ENCODE peak calls at places on chromosomes 12 and 14, in six cellular contexts. H, A, W, C, K and Z are unnamed samples.

GRCh38 chr12:96471368-96472040 is 17.9 kb upstream of the CFAP54 start:
- DNase-seq in A (no peak), C (no peak), H (no peak), W (no peak), K (no peak), Z (no peak)

GRCh38 chr12:5593998-5594397 is 162.1 kb downstream of the NTF3 start:
- DNase-seq in C (no peak), A (no peak), K (no peak), H (no peak), W (no peak), Z (no peak)

GRCh38 chr14:34711169-34711568 is 3.2 kb downstream of the CFL2 start:
- DNase-seq in W (no peak), H (no peak), A (no peak), C (no peak), K (peak; percentile 13), Z (no peak)

GRCh38 chr12:27841392-27841882 is 61.4 kb upstream of the MANSC4 start:
- DNase-seq in A (no peak), K (no peak), C (peak; percentile 44), W (no peak), H (no peak), Z (no peak)

GRCh38 chr12:31362115-31362758 is 36.3 kb upstream of the SINHCAF start:
- DNase-seq in H (no peak), W (peak; percentile 16), A (no peak), K (peak; percentile 58), C (no peak), Z (no peak)

GRCh38 chr12:9969673-9970072 is 1.5 kb upstream of the CLEC12A start:
- DNase-seq in H (no peak), W (no peak), K (no peak), A (no peak), C (no peak), Z (no peak)

GRCh38 chr14:66403183-66403582 is 83.0 kb upstream of the CCDC196 start:
- DNase-seq in C (no peak), K (no peak), H (no peak), W (no peak), A (peak; percentile 12), Z (no peak)

GRCh38 chr12:3177778-3178435 is 100.7 kb downstream of the TSPAN9 start:
- DNase-seq in W (no peak), H (no peak), K (no peak), A (no peak), C (no peak), Z (no peak)

GRCh38 chr12:124847113-124847512 is 16.6 kb downstream of the SCARB1 start:
- DNase-seq in H (no peak), W (no peak), C (no peak), K (no peak), A (no peak), Z (no peak)

GRCh38 chr12:107228076-107228475 is 134.7 kb upstream of the CRY1 start:
- DNase-seq in K (no peak), H (no peak), C (no peak), W (no peak), A (no peak), Z (no peak)

GRCh38 chr12:39574785-39575497 is 44.7 kb downstream of the ABCD2 start:
- DNase-seq in H (no peak), A (no peak), K (no peak), C (no peak), W (no peak), Z (no peak)

GRCh38 chr12:54282949-54283593 is 2.5 kb downstream of the HNRNPA1 start:
- DNase-seq in C (no peak), H (no peak), K (peak; percentile 43), A (no peak), W (no peak), Z (no peak)

GRCh38 chr14:93936245-93936644 is 9.1 kb downstream of the FAM181A start:
- DNase-seq in K (no peak), A (no peak), W (peak; percentile 15), C (no peak), H (no peak), Z (no peak)

GRCh38 chr12:94735985-94736384 is 85.6 kb upstream of the TMCC3 start:
- DNase-seq in H (no peak), W (no peak), K (no peak), C (no peak), A (no peak), Z (no peak)

GRCh38 chr12:109762673-109763191 is 49.1 kb downstream of the FAM222A start:
- DNase-seq in C (no peak), H (peak; percentile 36), A (no peak), K (no peak), W (no peak), Z (no peak)

GRCh38 chr12:10088955-10089354 is 9.8 kb downstream of the CLEC1A start:
- DNase-seq in H (no peak), K (no peak), A (no peak), C (no peak), W (no peak), Z (no peak)

GRCh38 chr14:45149602-45150001 is 13.9 kb downstream of the FANCM start:
- DNase-seq in H (no peak), A (no peak), W (no peak), C (no peak), K (no peak), Z (no peak)

GRCh38 chr12:11987906-11988305 is 82.8 kb upstream of the BCL2L14 start:
- DNase-seq in C (no peak), H (no peak), A (no peak), K (no peak), W (no peak), Z (no peak)

GRCh38 chr14:69713127-69713800 is 53.7 kb upstream of the SRSF5 start:
- DNase-seq in K (peak; percentile 47), A (no peak), C (no peak), W (no peak), H (no peak), Z (peak; percentile 84)

GRCh38 chr12:57474862-57475261 is 4.8 kb downstream of the ARHGAP9 start:
- DNase-seq in H (no peak), C (no peak), A (no peak), W (no peak), K (no peak), Z (no peak)
- H3K27me3 ChIP-seq in H (peaks cover 43% of the 10 kb centered on the region), C (peaks cover 21% of the 10 kb centered on the region), A (no peaks in the 10 kb centered on the region), W (peaks cover 17% of the 10 kb centered on the region), K (peaks cover 71% of the 10 kb centered on the region), Z (no peaks in the 10 kb centered on the region)

DNA sequence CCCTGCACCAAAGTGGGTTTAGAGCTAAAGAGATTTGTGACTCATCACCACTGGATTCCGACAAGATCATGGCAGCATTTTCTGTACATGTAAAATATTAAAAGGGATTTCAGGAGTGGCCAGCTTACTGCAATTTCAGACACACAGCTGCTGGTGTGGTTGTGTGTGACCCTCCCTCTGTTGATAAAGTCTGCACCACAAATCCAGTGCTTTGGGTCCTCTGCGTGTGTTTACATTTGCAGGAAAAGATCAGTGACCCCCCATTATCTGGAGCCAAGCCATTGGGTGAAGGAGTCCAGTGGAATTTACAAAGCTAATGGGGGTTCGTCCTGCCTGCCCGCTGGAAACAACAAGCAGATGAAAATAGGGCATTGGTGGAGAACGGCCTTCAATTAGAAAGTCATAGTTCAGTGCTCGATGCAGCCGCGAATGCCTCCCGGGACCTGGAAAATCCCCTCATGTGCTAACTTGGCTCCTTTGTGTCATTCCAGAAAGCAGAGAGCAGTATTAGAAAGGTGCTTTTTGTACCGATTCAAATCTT is 188.6 kb upstream of the TMEM132C start:
- DNase-seq in A (no peak), K (no peak), W (no peak), H (no peak), C (no peak), Z (no peak)
- TF ChIP-seq POLR2AphosphoS5 in A (no peak), K (no peak), W (no peak), H (no peak), C (no peak), Z (no peak)

GRCh38 chr12:100499416-100499815 is 25.8 kb downstream of the NR1H4 start:
- DNase-seq in K (no peak), W (no peak), H (no peak), A (no peak), C (no peak), Z (no peak)

GRCh38 chr12:100498141-100498540 is 24.5 kb downstream of the NR1H4 start:
- DNase-seq in K (no peak), W (no peak), A (no peak), H (no peak), C (no peak), Z (no peak)

GRCh38 chr12:100494026-100494425 is 20.4 kb downstream of the NR1H4 start:
- DNase-seq in A (no peak), H (no peak), W (no peak), C (no peak), K (no peak), Z (no peak)

GRCh38 chr12:100493371-100494012 is 19.8 kb downstream of the NR1H4 start:
- DNase-seq in K (peak; percentile 47), C (no peak), H (no peak), A (no peak), W (no peak), Z (no peak)

DNA sequence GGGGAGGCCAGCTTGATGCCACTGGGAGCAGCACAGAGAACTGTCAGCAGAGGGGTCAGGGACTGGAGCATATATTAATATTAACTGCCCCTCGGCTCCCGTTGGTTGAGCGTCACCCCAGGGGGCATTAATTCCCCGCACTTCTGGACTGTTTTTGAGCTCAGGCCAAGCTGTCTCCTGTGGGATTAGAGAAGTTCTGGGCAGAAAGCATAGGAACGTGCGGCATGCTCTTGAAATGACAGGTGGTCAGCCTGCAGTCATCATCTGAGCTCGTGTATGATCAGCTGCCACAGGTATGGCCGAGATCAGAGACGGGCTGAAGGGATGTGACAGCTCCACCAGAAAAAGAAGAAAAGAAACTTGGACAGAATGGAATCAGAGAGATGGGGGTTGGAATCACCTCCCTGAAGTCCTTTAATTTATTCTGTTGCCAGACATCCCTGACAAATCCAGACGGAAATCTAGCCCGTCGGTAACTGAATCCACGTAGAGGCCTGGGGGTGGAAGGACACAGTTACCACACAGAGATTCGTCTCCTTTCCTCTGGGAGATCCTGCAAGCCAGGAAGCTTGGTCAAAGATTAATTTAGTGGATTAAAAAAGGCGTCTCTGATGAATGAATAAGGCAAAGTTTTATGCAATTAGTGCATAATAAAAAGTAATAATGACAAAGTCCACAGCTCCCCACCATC is 23.6 kb downstream of the NR1H4 start:
- DNase-seq in H (no peak), C (no peak), K (no peak), W (no peak), A (no peak), Z (no peak)
- H3K27me3 ChIP-seq in H (no peaks in the 10 kb centered on the region), C (peaks cover 4% of the 10 kb centered on the region), K (no peaks in the 10 kb centered on the region), W (peaks cover 5% of the 10 kb centered on the region), A (no peaks in the 10 kb centered on the region), Z (no peaks in the 10 kb centered on the region)

GRCh38 chr12:93275589-93275988 is 102.1 kb upstream of the NUDT4 start:
- DNase-seq in H (no peak), C (no peak), A (no peak), K (no peak), W (no peak), Z (no peak)

GRCh38 chr12:93273834-93274705 is 103.7 kb upstream of the NUDT4 start:
- DNase-seq in W (no peak), K (no peak), C (no peak), A (no peak), H (no peak), Z (no peak)

GRCh38 chr12:93279849-93280412 is 97.8 kb upstream of the NUDT4 start:
- DNase-seq in K (no peak), W (no peak), H (no peak), C (no peak), A (no peak), Z (no peak)

GRCh38 chr12:93274937-93275336 is 102.8 kb upstream of the NUDT4 start:
- DNase-seq in A (no peak), K (no peak), W (no peak), C (no peak), H (no peak), Z (no peak)
- TF ChIP-seq POLR2AphosphoS5 in A (no peak), K (no peak), W (no peak), C (no peak), H (no peak), Z (no peak)

GRCh38 chr14:101039755-101040138 is 136.2 kb upstream of the RTL1 start:
- DNase-seq in K (no peak), A (no peak), C (no peak), H (no peak), W (no peak), Z (no peak)
- H3K27me3 ChIP-seq in K (no peaks in the 10 kb centered on the region), A (no peaks in the 10 kb centered on the region), C (no peaks in the 10 kb centered on the region), H (no peaks in the 10 kb centered on the region), W (peaks cover 55% of the 10 kb centered on the region), Z (no peaks in the 10 kb centered on the region)